ENCODE peak calls at places on chromosome 3, in six cellular contexts. S, D, T, F, N and O are unnamed samples.

GRCh38 chr3:51687472-51688205 is 16.6 kb downstream of the TEX264 start:
- DNase-seq in D (no peak), F (no peak), N (no peak), S (no peak), T (no peak), O (no peak)

GRCh38 chr3:56629451-56629850 is 53.6 kb downstream of the TASOR start:
- DNase-seq in S (no peak), D (no peak), F (no peak), T (no peak), N (no peak), O (no peak)

GRCh38 chr3:123602325-123602724 is 17.5 kb upstream of the HACD2 start:
- DNase-seq in D (peak; percentile 63), T (no peak), N (peak; percentile 79), F (no peak), S (no peak), O (no peak)

GRCh38 chr3:70829101-70829500 is 516.7 kb upstream of the MDFIC2 start:
- DNase-seq in D (no peak), N (peak; percentile 34), S (no peak), F (no peak), T (no peak), O (no peak)

GRCh38 chr3:5056005-5056391 is 66.1 kb upstream of the ARL8B start:
- DNase-seq in N (no peak), D (no peak), F (no peak), T (no peak), S (no peak), O (no peak)

GRCh38 chr3:65809641-65810150 is 229.0 kb downstream of the MAGI1 start:
- DNase-seq in S (no peak), F (no peak), N (no peak), T (no peak), D (no peak), O (no peak)

GRCh38 chr3:32401541-32402052 is 9.9 kb downstream of the CMTM7 start:
- DNase-seq in D (peak; percentile 76), N (no peak), T (peak; percentile 82), F (peak; percentile 81), S (no peak), O (peak; percentile 61)

GRCh38 chr3:127751163-127751621 is 71.1 kb downstream of the MGLL start:
- DNase-seq in S (no peak), T (no peak), D (no peak), F (no peak), N (no peak), O (no peak)

GRCh38 chr3:127454051-127454450 is 136.5 kb downstream of the TPRA1 start:
- DNase-seq in S (no peak), T (no peak), D (no peak), N (no peak), F (peak; percentile 14), O (no peak)

GRCh38 chr3:150372320-150373118 is 35.6 kb upstream of the TSC22D2 start:
- DNase-seq in N (no peak), S (no peak), D (no peak), F (no peak), T (no peak), O (peak; percentile 29)

GRCh38 chr3:168495251-168495650 is 399.5 kb upstream of the GOLIM4 start:
- DNase-seq in N (no peak), F (no peak), T (no peak), D (no peak), S (no peak), O (no peak)

GRCh38 chr3:86814918-86815655 is 175.9 kb downstream of the VGLL3 start:
- DNase-seq in F (peak; percentile 36), D (no peak), T (no peak), S (no peak), N (no peak), O (no peak)

GRCh38 chr3:150611666-150612065 is 8.5 kb downstream of the SELENOT start:
- DNase-seq in S (no peak), D (no peak), N (no peak), T (no peak), F (no peak), O (no peak)

GRCh38 chr3:156825795-156826143 is 384 bp upstream of the LEKR1 start:
- DNase-seq in N (no peak), T (no peak), F (no peak), D (no peak), S (no peak), O (no peak)

GRCh38 chr3:152083058-152083457 is 185.7 kb upstream of the MBNL1 start:
- DNase-seq in N (no peak), T (no peak), F (no peak), D (no peak), S (no peak), O (no peak)

GRCh38 chr3:65019412-65020093 is 331.8 kb upstream of the ADAMTS9 start:
- DNase-seq in T (no peak), D (no peak), N (no peak), S (no peak), F (no peak), O (no peak)

GRCh38 chr3:188470508-188471130 is 316.7 kb downstream of the LPP start:
- DNase-seq in N (no peak), F (no peak), D (no peak), S (no peak), T (no peak), O (no peak)

GRCh38 chr3:127749361-127749760 is 73.0 kb downstream of the MGLL start:
- DNase-seq in S (no peak), F (no peak), D (no peak), T (no peak), N (no peak), O (no peak)

GRCh38 chr3:66037986-66038369 is 740 bp downstream of the MAGI1 start:
- DNase-seq in D (no peak), T (peak; percentile 27), S (no peak), N (no peak), F (no peak), O (peak; percentile 40)

GRCh38 chr3:87088366-87088983 is 97.5 kb upstream of the VGLL3 start:
- DNase-seq in F (no peak), T (peak; percentile 9), S (no peak), D (no peak), N (no peak), O (no peak)

GRCh38 chr3:38031022-38031994 is 1.9 kb upstream of the PLCD1 start:
- DNase-seq in S (no peak), F (no peak), T (peak; percentile 43), D (peak; percentile 84), N (no peak), O (no peak)

GRCh38 chr3:17686613-17687012 is 55.8 kb downstream of the TBC1D5 start:
- DNase-seq in S (no peak), T (no peak), N (no peak), D (no peak), F (no peak), O (no peak)

GRCh38 chr3:117006123-117006522 is 296.5 kb downstream of the TUSC7 start:
- DNase-seq in T (no peak), F (no peak), S (no peak), D (no peak), N (no peak), O (no peak)

GRCh38 chr3:67090472-67090871 is 92.4 kb downstream of the KBTBD8 start:
- DNase-seq in F (no peak), T (no peak), N (no peak), S (no peak), D (no peak), O (no peak)

GRCh38 chr3:14511623-14511965 is 28.5 kb downstream of the GRIP2 start:
- DNase-seq in T (no peak), S (no peak), F (no peak), N (no peak), D (no peak), O (no peak)

GRCh38 chr3:52299815-52300611 is 12.4 kb downstream of the GLYCTK start:
- DNase-seq in F (peak; percentile 61), T (no peak), S (no peak), D (no peak), N (no peak), O (no peak)

GRCh38 chr3:158794936-158795518 is 6.8 kb upstream of the MFSD1 start:
- DNase-seq in S (no peak), D (no peak), T (no peak), N (no peak), F (no peak), O (no peak)

GRCh38 chr3:48820626-48821324 is 26.9 kb downstream of the PRKAR2A start:
- DNase-seq in T (no peak), S (no peak), D (no peak), N (peak; percentile 8), F (no peak), O (no peak)

GRCh38 chr3:83039422-83039821 is 1278.0 kb upstream of the GBE1 start:
- DNase-seq in T (no peak), F (no peak), S (no peak), D (no peak), N (no peak), O (no peak)

DNA sequence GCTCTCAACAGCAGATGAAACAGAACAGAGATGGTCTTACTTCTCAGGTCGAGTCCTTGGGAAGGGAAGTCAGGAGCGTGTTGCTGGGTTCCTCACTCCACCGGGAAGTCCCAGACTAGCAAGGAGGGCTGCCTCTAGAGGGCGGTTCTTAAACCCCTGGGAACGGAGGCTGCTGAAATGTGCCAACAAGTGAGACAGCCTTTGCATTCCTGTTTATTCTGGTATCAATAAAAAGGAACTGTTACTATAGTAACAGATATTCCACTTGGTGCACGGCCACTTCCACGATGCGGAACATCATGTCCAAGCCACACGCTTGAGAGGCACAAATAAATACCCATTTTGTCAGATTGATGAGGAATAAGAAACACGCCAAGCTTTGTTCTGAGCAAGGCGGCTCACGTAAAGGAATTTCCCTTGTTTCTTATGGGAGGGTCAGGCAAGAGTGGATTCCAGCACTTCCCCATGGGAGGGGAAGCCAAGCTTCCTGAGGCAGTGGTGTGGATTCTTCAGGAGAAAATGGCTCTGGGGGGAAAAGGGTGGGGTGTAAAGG is at the start of gene FAM107A:
- DNase-seq in S (no peak), N (no peak), T (no peak), F (peak; percentile 85), D (peak; percentile 42), O (no peak)
- TF ChIP-seq CTCF in S (no peak), N (peak; percentile 32), T (no peak), F (peak; percentile 51), D (peak; percentile 17), O (no peak)

GRCh38 chr3:138051946-138052802 is 42.2 kb downstream of the CLDN18 start:
- DNase-seq in D (peak; percentile 30), S (no peak), N (peak; percentile 15), F (peak; percentile 62), T (no peak), O (peak; percentile 36)
- TF ChIP-seq CTCF in D (peak; percentile 27), S (peak; percentile 72), N (peak; percentile 75), F (peak; percentile 81), T (peak; percentile 53), O (peak; percentile 86)

DNA sequence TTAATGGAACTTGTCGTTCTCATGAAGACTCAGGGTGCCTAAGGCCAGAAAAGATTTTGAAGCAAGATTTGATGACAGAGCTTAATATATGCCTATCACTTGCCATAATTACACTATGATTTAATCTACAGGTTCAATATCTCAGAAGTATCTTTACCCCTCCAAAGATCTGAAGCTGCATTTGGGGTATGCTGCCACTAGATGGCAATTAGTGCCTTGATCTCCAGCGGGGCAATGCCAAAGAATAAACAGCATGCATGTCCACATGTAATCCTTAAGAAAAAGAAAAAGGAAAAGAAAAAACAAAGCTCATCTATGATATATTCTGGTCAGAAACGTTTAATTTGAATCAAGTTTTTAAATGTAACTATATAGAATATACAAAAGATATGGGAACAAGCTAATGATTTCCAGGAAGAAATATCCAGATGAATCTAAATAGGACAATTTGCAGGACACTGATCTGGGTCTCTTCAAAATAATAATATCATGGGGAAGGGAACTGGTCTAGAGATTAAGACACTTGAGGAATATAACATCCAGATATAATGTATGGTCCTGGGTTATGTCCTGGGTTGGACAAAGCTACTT is 55.0 kb upstream of the SOX14 start:
- DNase-seq in S (no peak), F (no peak), T (no peak), D (no peak), N (no peak), O (peak; percentile 45)
- TF ChIP-seq CTCF in S (peak; percentile 64), F (peak; percentile 87), T (no peak), D (peak; percentile 24), N (no peak), O (peak; percentile 43)

GRCh38 chr3:191502583-191502982 is 41.6 kb downstream of the PYDC2 start:
- DNase-seq in T (no peak), F (no peak), D (no peak), N (no peak), S (no peak), O (peak; percentile 22)
- TF ChIP-seq CTCF in T (no peak), F (peak; percentile 76), D (no peak), N (no peak), S (peak; percentile 13), O (peak; percentile 22)